ENCODE peak calls at places on chromosome 14, in ten cellular contexts. One of them, this sample, is unnamed.

GRCh38 chr14:34055545-34055944 is 104.7 kb upstream of the EGLN3 start:
- DNase-seq in fibroblast of lung: no peak
- DNase-seq in left ventricle myocardium inferior: no peak
- DNase-seq in A549: no peak
- DNase-seq in tibial nerve: no peak
- DNase-seq in mammary epithelial cell: no peak
- DNase-seq in IMR-90: no peak
- DNase-seq in naive thymus-derived CD4-positive, alpha-beta T cell: no peak
- DNase-seq in PC-3: peak; percentile 13
- DNase-seq in lung: no peak
- DNase-seq in this sample: no peak

GRCh38 chr14:80577599-80577998 is 363.9 kb downstream of the CEP128 start:
- DNase-seq in fibroblast of lung: no peak
- DNase-seq in left ventricle myocardium inferior: no peak
- DNase-seq in A549: no peak
- DNase-seq in tibial nerve: no peak
- DNase-seq in mammary epithelial cell: no peak
- DNase-seq in IMR-90: no peak
- DNase-seq in naive thymus-derived CD4-positive, alpha-beta T cell: no peak
- DNase-seq in PC-3: no peak
- DNase-seq in lung: no peak
- DNase-seq in this sample: no peak

GRCh38 chr14:106039400-106039799 is 513.0 kb downstream of the TMEM121 start:
- DNase-seq in fibroblast of lung: no peak
- DNase-seq in left ventricle myocardium inferior: no peak
- DNase-seq in A549: peak; percentile 43
- DNase-seq in tibial nerve: no peak
- DNase-seq in mammary epithelial cell: no peak
- DNase-seq in IMR-90: no peak
- DNase-seq in naive thymus-derived CD4-positive, alpha-beta T cell: peak; percentile 34
- DNase-seq in PC-3: peak; percentile 32
- DNase-seq in lung: peak; percentile 45
- DNase-seq in this sample: no peak

GRCh38 chr14:53714495-53715389 is 241.9 kb downstream of the BMP4 start:
- DNase-seq in fibroblast of lung: peak; percentile 7
- DNase-seq in left ventricle myocardium inferior: no peak
- DNase-seq in A549: no peak
- DNase-seq in tibial nerve: no peak
- DNase-seq in mammary epithelial cell: no peak
- DNase-seq in IMR-90: no peak
- DNase-seq in naive thymus-derived CD4-positive, alpha-beta T cell: no peak
- DNase-seq in PC-3: no peak
- DNase-seq in lung: no peak
- DNase-seq in this sample: no peak

GRCh38 chr14:59627011-59627520 is 50.5 kb upstream of the CCDC175 start:
- DNase-seq in fibroblast of lung: no peak
- DNase-seq in left ventricle myocardium inferior: no peak
- DNase-seq in A549: no peak
- DNase-seq in tibial nerve: no peak
- DNase-seq in mammary epithelial cell: no peak
- DNase-seq in IMR-90: no peak
- DNase-seq in naive thymus-derived CD4-positive, alpha-beta T cell: no peak
- DNase-seq in PC-3: no peak
- DNase-seq in lung: no peak
- DNase-seq in this sample: no peak

GRCh38 chr14:51305761-51306160 is 65.7 kb downstream of the TMX1 start:
- DNase-seq in fibroblast of lung: peak; percentile 40
- DNase-seq in left ventricle myocardium inferior: no peak
- DNase-seq in A549: no peak
- DNase-seq in tibial nerve: no peak
- DNase-seq in mammary epithelial cell: no peak
- DNase-seq in IMR-90: no peak
- DNase-seq in naive thymus-derived CD4-positive, alpha-beta T cell: no peak
- DNase-seq in PC-3: no peak
- DNase-seq in lung: no peak
- DNase-seq in this sample: no peak

GRCh38 chr14:61736751-61737150 is 25.5 kb upstream of the SNAPC1 start:
- DNase-seq in fibroblast of lung: peak; percentile 41
- DNase-seq in left ventricle myocardium inferior: no peak
- DNase-seq in A549: no peak
- DNase-seq in tibial nerve: no peak
- DNase-seq in mammary epithelial cell: no peak
- DNase-seq in IMR-90: peak; percentile 37
- DNase-seq in naive thymus-derived CD4-positive, alpha-beta T cell: no peak
- DNase-seq in PC-3: peak; percentile 50
- DNase-seq in lung: no peak
- DNase-seq in this sample: no peak

GRCh38 chr14:38363217-38363616 is 107.3 kb upstream of the CLEC14A start:
- DNase-seq in fibroblast of lung: no peak
- DNase-seq in left ventricle myocardium inferior: no peak
- DNase-seq in A549: no peak
- DNase-seq in tibial nerve: no peak
- DNase-seq in mammary epithelial cell: no peak
- DNase-seq in IMR-90: no peak
- DNase-seq in naive thymus-derived CD4-positive, alpha-beta T cell: no peak
- DNase-seq in PC-3: no peak
- DNase-seq in lung: no peak
- DNase-seq in this sample: no peak

GRCh38 chr14:55298423-55298822 is 27.2 kb downstream of the FBXO34 start:
- DNase-seq in fibroblast of lung: no peak
- DNase-seq in left ventricle myocardium inferior: no peak
- DNase-seq in A549: no peak
- DNase-seq in tibial nerve: no peak
- DNase-seq in mammary epithelial cell: no peak
- DNase-seq in IMR-90: no peak
- DNase-seq in naive thymus-derived CD4-positive, alpha-beta T cell: no peak
- DNase-seq in PC-3: no peak
- DNase-seq in lung: peak; percentile 37
- DNase-seq in this sample: no peak

GRCh38 chr14:79225815-79226214 is 985.5 kb downstream of the DIO2 start:
- DNase-seq in fibroblast of lung: no peak
- DNase-seq in left ventricle myocardium inferior: no peak
- DNase-seq in A549: no peak
- DNase-seq in tibial nerve: no peak
- DNase-seq in mammary epithelial cell: no peak
- DNase-seq in IMR-90: no peak
- DNase-seq in naive thymus-derived CD4-positive, alpha-beta T cell: no peak
- DNase-seq in PC-3: no peak
- DNase-seq in lung: no peak
- DNase-seq in this sample: no peak

GRCh38 chr14:29271669-29272068 is 505.1 kb downstream of the FOXG1 start:
- DNase-seq in fibroblast of lung: no peak
- DNase-seq in left ventricle myocardium inferior: no peak
- DNase-seq in A549: no peak
- DNase-seq in tibial nerve: no peak
- DNase-seq in mammary epithelial cell: no peak
- DNase-seq in IMR-90: peak; percentile 7
- DNase-seq in naive thymus-derived CD4-positive, alpha-beta T cell: no peak
- DNase-seq in PC-3: no peak
- DNase-seq in lung: no peak
- DNase-seq in this sample: no peak

GRCh38 chr14:58104808-58105207 is 47.2 kb downstream of the ARMH4 start:
- DNase-seq in fibroblast of lung: peak; percentile 91
- DNase-seq in left ventricle myocardium inferior: no peak
- DNase-seq in A549: no peak
- DNase-seq in tibial nerve: no peak
- DNase-seq in mammary epithelial cell: peak; percentile 67
- DNase-seq in IMR-90: peak; percentile 86
- DNase-seq in naive thymus-derived CD4-positive, alpha-beta T cell: no peak
- DNase-seq in PC-3: peak; percentile 100
- DNase-seq in lung: no peak
- DNase-seq in this sample: no peak

GRCh38 chr14:101192661-101193000 is 289.1 kb upstream of the RTL1 start:
- DNase-seq in fibroblast of lung: no peak
- DNase-seq in left ventricle myocardium inferior: no peak
- DNase-seq in A549: no peak
- DNase-seq in tibial nerve: no peak
- DNase-seq in mammary epithelial cell: no peak
- DNase-seq in IMR-90: no peak
- DNase-seq in naive thymus-derived CD4-positive, alpha-beta T cell: no peak
- DNase-seq in PC-3: no peak
- DNase-seq in lung: no peak
- DNase-seq in this sample: no peak

GRCh38 chr14:32010561-32011188 is 66.4 kb upstream of the ARHGAP5 start:
- DNase-seq in fibroblast of lung: peak; percentile 74
- DNase-seq in left ventricle myocardium inferior: no peak
- DNase-seq in A549: peak; percentile 95
- DNase-seq in tibial nerve: no peak
- DNase-seq in mammary epithelial cell: peak; percentile 91
- DNase-seq in IMR-90: peak; percentile 67
- DNase-seq in naive thymus-derived CD4-positive, alpha-beta T cell: no peak
- DNase-seq in PC-3: peak; percentile 95
- DNase-seq in lung: no peak
- DNase-seq in this sample: no peak

GRCh38 chr14:74886001-74886400 is 4.3 kb downstream of the DLST start:
- DNase-seq in fibroblast of lung: peak; percentile 93
- DNase-seq in left ventricle myocardium inferior: no peak
- DNase-seq in A549: no peak
- DNase-seq in tibial nerve: peak; percentile 52
- DNase-seq in mammary epithelial cell: peak; percentile 75
- DNase-seq in IMR-90: peak; percentile 98
- DNase-seq in naive thymus-derived CD4-positive, alpha-beta T cell: no peak
- DNase-seq in PC-3: no peak
- DNase-seq in lung: no peak
- DNase-seq in this sample: peak; percentile 48

DNA sequence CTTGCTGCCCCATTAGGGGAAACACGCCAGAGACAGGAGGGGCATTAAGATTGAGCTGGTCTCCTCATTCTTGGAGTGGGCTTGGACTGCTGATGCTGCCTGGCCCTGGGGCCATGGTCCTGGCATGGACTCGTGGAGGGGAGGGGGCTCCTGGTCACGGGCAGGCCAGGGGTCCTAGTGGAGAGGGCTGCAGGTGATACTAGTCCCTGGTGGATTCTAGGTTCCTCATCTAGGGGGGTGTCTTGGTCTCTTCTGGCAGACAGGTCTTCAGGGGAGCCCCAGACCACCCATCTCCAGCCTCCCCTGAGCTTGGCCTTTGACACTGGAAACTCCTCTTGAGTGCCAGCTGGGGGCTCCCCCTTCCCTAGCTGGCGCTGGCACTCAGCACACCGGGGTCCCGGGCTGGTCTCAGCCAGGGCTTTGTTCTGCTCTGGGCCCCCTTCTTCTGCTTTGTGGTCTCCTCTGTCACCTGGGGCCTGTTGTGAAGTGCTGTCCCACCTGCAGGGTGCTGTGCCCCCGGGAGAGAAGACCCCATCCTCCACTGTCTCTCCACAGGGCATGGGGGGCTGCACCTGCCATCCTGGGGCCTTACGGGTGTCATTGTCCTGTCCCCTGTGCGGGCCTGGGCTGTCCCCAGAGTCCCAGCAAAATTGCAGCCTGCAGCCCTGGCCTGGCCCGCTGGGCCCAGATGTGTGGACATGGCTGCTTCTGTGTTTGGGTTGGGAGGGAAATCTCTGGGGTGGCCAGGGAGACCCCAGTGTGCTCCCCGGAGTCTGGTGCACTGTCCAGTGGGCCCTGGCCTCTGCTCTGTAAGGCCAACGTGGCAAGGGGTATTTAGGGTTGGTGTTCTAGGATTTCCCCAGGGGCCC is 2.3 kb downstream of the KIF26A start:
- DNase-seq in fibroblast of lung: no peak
- DNase-seq in left ventricle myocardium inferior: no peak
- DNase-seq in A549: no peak
- DNase-seq in tibial nerve: no peak
- DNase-seq in mammary epithelial cell: no peak
- DNase-seq in IMR-90: no peak
- DNase-seq in naive thymus-derived CD4-positive, alpha-beta T cell: no peak
- DNase-seq in PC-3: no peak
- DNase-seq in lung: no peak
- DNase-seq in this sample: no peak
- H3K4me3 ChIP-seq in fibroblast of lung: no peak overlapping the region
- H3K4me3 ChIP-seq in left ventricle myocardium inferior: peak overlapping the region; percentile 77
- H3K4me3 ChIP-seq in A549: no peak overlapping the region
- H3K4me3 ChIP-seq in tibial nerve: no peak overlapping the region
- H3K4me3 ChIP-seq in mammary epithelial cell: no peak overlapping the region
- H3K4me3 ChIP-seq in IMR-90: no peak overlapping the region
- H3K4me3 ChIP-seq in naive thymus-derived CD4-positive, alpha-beta T cell: no peak overlapping the region
- H3K4me3 ChIP-seq in PC-3: no peak overlapping the region
- H3K4me3 ChIP-seq in lung: no peak overlapping the region
- H3K4me3 ChIP-seq in this sample: no peak overlapping the region

GRCh38 chr14:20435454-20436362 is at the start of gene KLHL33:
- DNase-seq in fibroblast of lung: no peak
- DNase-seq in left ventricle myocardium inferior: no peak
- DNase-seq in A549: no peak
- DNase-seq in tibial nerve: no peak
- DNase-seq in mammary epithelial cell: no peak
- DNase-seq in IMR-90: no peak
- DNase-seq in naive thymus-derived CD4-positive, alpha-beta T cell: no peak
- DNase-seq in PC-3: no peak
- DNase-seq in lung: no peak
- DNase-seq in this sample: no peak
- H3K4me3 ChIP-seq in fibroblast of lung: no peak within 1 kb of the TSS
- H3K4me3 ChIP-seq in left ventricle myocardium inferior: peak within 1 kb of the TSS; percentile 63
- H3K4me3 ChIP-seq in A549: no peak within 1 kb of the TSS
- H3K4me3 ChIP-seq in tibial nerve: peak within 1 kb of the TSS; percentile 40
- H3K4me3 ChIP-seq in mammary epithelial cell: no peak within 1 kb of the TSS
- H3K4me3 ChIP-seq in IMR-90: no peak within 1 kb of the TSS
- H3K4me3 ChIP-seq in naive thymus-derived CD4-positive, alpha-beta T cell: no peak within 1 kb of the TSS
- H3K4me3 ChIP-seq in PC-3: no peak within 1 kb of the TSS
- H3K4me3 ChIP-seq in lung: no peak within 1 kb of the TSS
- H3K4me3 ChIP-seq in this sample: no peak within 1 kb of the TSS

DNA sequence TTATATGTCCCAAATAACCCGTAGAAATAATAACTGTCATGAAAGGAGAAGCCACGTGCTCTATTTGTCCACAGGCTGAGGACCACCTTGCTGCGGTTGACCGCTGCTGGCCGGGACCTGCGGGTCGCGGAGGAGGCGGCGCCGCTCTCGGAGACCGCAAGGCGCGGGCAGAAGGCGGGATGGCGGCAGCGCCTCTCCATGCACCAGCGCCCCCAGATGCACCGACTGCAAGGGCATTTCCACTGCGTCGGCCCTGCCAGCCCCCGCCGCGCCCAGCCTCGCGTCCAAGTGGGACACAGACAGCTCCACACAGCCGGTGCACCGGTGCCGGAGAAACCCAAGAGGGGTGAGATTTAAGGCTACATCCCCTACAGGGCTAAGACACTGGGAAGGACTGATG is 21.0 kb downstream of the RPGRIP1 start:
- DNase-seq in fibroblast of lung: peak; percentile 11
- DNase-seq in left ventricle myocardium inferior: peak; percentile 24
- DNase-seq in A549: no peak
- DNase-seq in tibial nerve: no peak
- DNase-seq in mammary epithelial cell: no peak
- DNase-seq in IMR-90: no peak
- DNase-seq in naive thymus-derived CD4-positive, alpha-beta T cell: no peak
- DNase-seq in PC-3: no peak
- DNase-seq in lung: no peak
- DNase-seq in this sample: peak; percentile 29
- H3K4me3 ChIP-seq in fibroblast of lung: no peak overlapping the region
- H3K4me3 ChIP-seq in left ventricle myocardium inferior: peak overlapping the region; percentile 57
- H3K4me3 ChIP-seq in A549: no peak overlapping the region
- H3K4me3 ChIP-seq in tibial nerve: peak overlapping the region; percentile 29
- H3K4me3 ChIP-seq in mammary epithelial cell: peak overlapping the region; percentile 5
- H3K4me3 ChIP-seq in IMR-90: no peak overlapping the region
- H3K4me3 ChIP-seq in naive thymus-derived CD4-positive, alpha-beta T cell: peak overlapping the region; percentile 6
- H3K4me3 ChIP-seq in PC-3: peak overlapping the region; percentile 60
- H3K4me3 ChIP-seq in lung: no peak overlapping the region
- H3K4me3 ChIP-seq in this sample: peak overlapping the region; percentile 14

DNA sequence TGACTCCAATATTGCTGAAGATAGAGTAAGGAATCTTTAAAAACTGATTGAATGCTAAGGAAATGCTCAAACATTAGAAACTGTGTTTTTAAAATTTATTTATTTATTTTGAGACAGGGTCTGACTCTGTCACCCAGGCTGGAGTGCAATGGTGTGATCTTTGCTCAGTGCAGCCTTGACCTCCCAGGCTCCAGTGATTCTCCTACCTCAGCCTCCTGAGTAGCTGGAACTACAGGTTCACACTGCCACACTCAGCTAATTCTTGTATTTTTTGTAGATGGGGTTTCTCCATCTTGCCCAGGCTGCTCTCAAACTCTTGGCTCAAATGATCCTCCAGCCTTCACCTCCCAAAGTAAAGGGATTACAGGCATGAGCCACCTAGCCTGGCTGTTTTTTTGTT is 3.3 kb upstream of the DCAF5 start:
- DNase-seq in fibroblast of lung: no peak
- DNase-seq in left ventricle myocardium inferior: no peak
- DNase-seq in A549: no peak
- DNase-seq in tibial nerve: no peak
- DNase-seq in mammary epithelial cell: no peak
- DNase-seq in IMR-90: no peak
- DNase-seq in naive thymus-derived CD4-positive, alpha-beta T cell: no peak
- DNase-seq in PC-3: no peak
- DNase-seq in lung: no peak
- DNase-seq in this sample: no peak
- H3K4me3 ChIP-seq in fibroblast of lung: no peak overlapping the region
- H3K4me3 ChIP-seq in left ventricle myocardium inferior: no peak overlapping the region
- H3K4me3 ChIP-seq in A549: no peak overlapping the region
- H3K4me3 ChIP-seq in tibial nerve: no peak overlapping the region
- H3K4me3 ChIP-seq in mammary epithelial cell: no peak overlapping the region
- H3K4me3 ChIP-seq in IMR-90: no peak overlapping the region
- H3K4me3 ChIP-seq in naive thymus-derived CD4-positive, alpha-beta T cell: no peak overlapping the region
- H3K4me3 ChIP-seq in PC-3: no peak overlapping the region
- H3K4me3 ChIP-seq in lung: no peak overlapping the region
- H3K4me3 ChIP-seq in this sample: no peak overlapping the region

This sample was measured in iPS DF 6.9.